ENCODE peak calls at places on chromosomes 12 and 14, in four cellular contexts. One of them, this sample, is unnamed.
A peak's percentile ranks its signal among the peaks of the same experiment; 100 is the strongest.

GRCh38 chr12:96482086-96482485 is 7.3 kb upstream of the CFAP54 start:
- DNase-seq in A549: no peak
- DNase-seq in lower lobe of right lung: no peak
- DNase-seq in mesenchymal stem cell: no peak
- DNase-seq in this sample: no peak

GRCh38 chr14:30015471-30015870 is 87.8 kb upstream of the PRKD1 start:
- DNase-seq in A549: no peak
- DNase-seq in lower lobe of right lung: no peak
- DNase-seq in mesenchymal stem cell: no peak
- DNase-seq in this sample: no peak

GRCh38 chr14:25041484-25041883 is 8.5 kb downstream of the STXBP6 start:
- DNase-seq in A549: no peak
- DNase-seq in lower lobe of right lung: no peak
- DNase-seq in mesenchymal stem cell: no peak
- DNase-seq in this sample: peak; percentile 95

GRCh38 chr12:105957058-105957457 is 181.7 kb downstream of the NUAK1 start:
- DNase-seq in A549: no peak
- DNase-seq in lower lobe of right lung: no peak
- DNase-seq in mesenchymal stem cell: no peak
- DNase-seq in this sample: no peak

GRCh38 chr14:64729386-64730060 is 25.3 kb downstream of the PLEKHG3 start:
- DNase-seq in A549: no peak
- DNase-seq in lower lobe of right lung: no peak
- DNase-seq in mesenchymal stem cell: no peak
- DNase-seq in this sample: no peak

GRCh38 chr14:20632831-20633771 is 8.4 kb downstream of the OR6S1 start:
- DNase-seq in A549: peak; percentile 96
- DNase-seq in lower lobe of right lung: no peak
- DNase-seq in mesenchymal stem cell: peak; percentile 87
- DNase-seq in this sample: peak; percentile 52

GRCh38 chr12:13784504-13784903 is 196.9 kb downstream of the GRIN2B start:
- DNase-seq in A549: no peak
- DNase-seq in lower lobe of right lung: no peak
- DNase-seq in mesenchymal stem cell: no peak
- DNase-seq in this sample: no peak

GRCh38 chr14:92408186-92408585 is 85.2 kb downstream of the SLC24A4 start:
- DNase-seq in A549: no peak
- DNase-seq in lower lobe of right lung: no peak
- DNase-seq in mesenchymal stem cell: peak; percentile 95
- DNase-seq in this sample: no peak

GRCh38 chr12:87136330-87136976 is 880.3 kb upstream of the MGAT4C start:
- DNase-seq in A549: peak; percentile 18
- DNase-seq in lower lobe of right lung: no peak
- DNase-seq in mesenchymal stem cell: peak; percentile 67
- DNase-seq in this sample: no peak

GRCh38 chr12:70754330-70754741 is 117.1 kb upstream of the PTPRB start:
- DNase-seq in A549: no peak
- DNase-seq in lower lobe of right lung: no peak
- DNase-seq in mesenchymal stem cell: no peak
- DNase-seq in this sample: peak; percentile 40

GRCh38 chr14:35818346-35819115 is 7.6 kb upstream of the BRMS1L start:
- DNase-seq in A549: peak; percentile 59
- DNase-seq in lower lobe of right lung: no peak
- DNase-seq in mesenchymal stem cell: peak; percentile 61
- DNase-seq in this sample: peak; percentile 53

GRCh38 chr12:41962171-41962572 is 182.5 kb downstream of the GXYLT1 start:
- DNase-seq in A549: no peak
- DNase-seq in lower lobe of right lung: no peak
- DNase-seq in mesenchymal stem cell: no peak
- DNase-seq in this sample: no peak

GRCh38 chr12:41950455-41950854 is 194.2 kb downstream of the GXYLT1 start:
- DNase-seq in A549: no peak
- DNase-seq in lower lobe of right lung: no peak
- DNase-seq in mesenchymal stem cell: no peak
- DNase-seq in this sample: no peak

GRCh38 chr12:41959271-41959670 is 185.4 kb downstream of the GXYLT1 start:
- DNase-seq in A549: no peak
- DNase-seq in lower lobe of right lung: no peak
- DNase-seq in mesenchymal stem cell: no peak
- DNase-seq in this sample: no peak

GRCh38 chr12:41956353-41956752 is 188.3 kb downstream of the GXYLT1 start:
- DNase-seq in A549: no peak
- DNase-seq in lower lobe of right lung: no peak
- DNase-seq in mesenchymal stem cell: no peak
- DNase-seq in this sample: no peak
- H3K4me3 ChIP-seq in A549: no peak overlapping the region
- H3K4me3 ChIP-seq in lower lobe of right lung: no peak overlapping the region
- H3K4me3 ChIP-seq in mesenchymal stem cell: no peak overlapping the region
- H3K4me3 ChIP-seq in this sample: no peak overlapping the region

DNA sequence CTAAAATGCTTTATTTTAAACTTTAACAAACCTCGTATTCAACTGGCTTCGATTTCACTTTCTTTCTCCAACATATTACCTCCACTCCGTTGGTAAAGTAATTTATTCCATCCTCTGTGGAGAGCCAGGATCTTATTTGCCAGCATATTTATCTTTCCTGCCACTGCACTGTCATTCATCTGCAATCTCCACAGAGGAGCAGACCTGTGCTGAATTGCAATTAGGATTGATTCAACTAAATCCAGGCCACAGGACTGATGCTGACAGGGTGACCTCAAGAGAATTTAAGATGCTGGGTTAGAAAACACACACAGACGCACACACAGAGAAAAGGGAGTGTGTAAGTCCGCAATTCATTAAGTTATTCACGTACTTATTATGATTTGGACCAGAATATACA is 283.9 kb upstream of the FOXG1 start:
- DNase-seq in A549: no peak
- DNase-seq in lower lobe of right lung: no peak
- DNase-seq in mesenchymal stem cell: no peak
- DNase-seq in this sample: no peak
- H3K9me3 ChIP-seq in A549: no peaks in the 10 kb centered on the region
- H3K9me3 ChIP-seq in lower lobe of right lung: no peaks in the 10 kb centered on the region
- H3K9me3 ChIP-seq in mesenchymal stem cell: no peaks in the 10 kb centered on the region
- H3K9me3 ChIP-seq in this sample: no peaks in the 10 kb centered on the region

GRCh38 chr12:47235258-47236040 is 155.7 kb upstream of the AMIGO2 start:
- DNase-seq in A549: no peak
- DNase-seq in lower lobe of right lung: no peak
- DNase-seq in mesenchymal stem cell: no peak
- DNase-seq in this sample: no peak
- H3K27ac ChIP-seq in A549: peak overlapping the region; percentile 76
- H3K27ac ChIP-seq in lower lobe of right lung: no peak overlapping the region
- H3K27ac ChIP-seq in mesenchymal stem cell: no peak overlapping the region
- H3K27ac ChIP-seq in this sample: no peak overlapping the region

GRCh38 chr12:124868252-124868965 is 4.7 kb upstream of the SCARB1 start:
- DNase-seq in A549: no peak
- DNase-seq in lower lobe of right lung: no peak
- DNase-seq in mesenchymal stem cell: no peak
- DNase-seq in this sample: no peak
- H3K4me3 ChIP-seq in A549: no peak overlapping the region
- H3K4me3 ChIP-seq in lower lobe of right lung: peak overlapping the region; percentile 28
- H3K4me3 ChIP-seq in mesenchymal stem cell: no peak overlapping the region
- H3K4me3 ChIP-seq in this sample: no peak overlapping the region

GRCh38 chr14:106455026-106455425 is 928.6 kb downstream of the TMEM121 start:
- DNase-seq in A549: no peak
- DNase-seq in lower lobe of right lung: no peak
- DNase-seq in mesenchymal stem cell: no peak
- DNase-seq in this sample: no peak
- H3K9me3 ChIP-seq in A549: no peaks in the 10 kb centered on the region
- H3K9me3 ChIP-seq in lower lobe of right lung: no peaks in the 10 kb centered on the region
- H3K9me3 ChIP-seq in mesenchymal stem cell: no peaks in the 10 kb centered on the region
- H3K9me3 ChIP-seq in this sample: no peaks in the 10 kb centered on the region

GRCh38 chr12:89673603-89674002 is 35.0 kb downstream of the ATP2B1 start:
- DNase-seq in A549: no peak
- DNase-seq in lower lobe of right lung: no peak
- DNase-seq in mesenchymal stem cell: no peak
- DNase-seq in this sample: no peak

GRCh38 chr12:89669197-89669596 is 39.4 kb downstream of the ATP2B1 start:
- DNase-seq in A549: no peak
- DNase-seq in lower lobe of right lung: no peak
- DNase-seq in mesenchymal stem cell: no peak
- DNase-seq in this sample: no peak

GRCh38 chr12:89672589-89672979 is 36.1 kb downstream of the ATP2B1 start:
- DNase-seq in A549: no peak
- DNase-seq in lower lobe of right lung: no peak
- DNase-seq in mesenchymal stem cell: no peak
- DNase-seq in this sample: no peak

GRCh38 chr12:89674326-89674942 is 34.2 kb downstream of the ATP2B1 start:
- DNase-seq in A549: no peak
- DNase-seq in lower lobe of right lung: no peak
- DNase-seq in mesenchymal stem cell: no peak
- DNase-seq in this sample: no peak

DNA sequence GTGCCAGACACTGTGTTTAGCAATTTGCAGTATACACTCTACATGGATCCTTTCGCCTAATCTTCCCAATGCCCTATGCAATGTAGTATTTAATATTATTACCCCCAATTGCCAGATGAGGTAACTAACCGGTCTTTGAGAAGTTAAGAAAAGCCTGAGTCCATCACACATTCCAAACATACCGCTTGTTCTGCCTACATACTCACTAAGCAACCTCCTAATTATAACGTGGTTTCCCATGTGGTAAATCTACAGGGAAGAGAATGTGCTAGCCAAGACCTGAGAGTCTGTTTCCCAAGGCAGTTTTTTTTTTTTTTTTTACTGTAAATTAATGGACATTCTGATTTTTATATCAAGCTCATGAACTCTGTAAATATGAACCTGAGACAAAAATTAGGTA is 37.2 kb downstream of the ATP2B1 start:
- DNase-seq in A549: no peak
- DNase-seq in lower lobe of right lung: no peak
- DNase-seq in mesenchymal stem cell: peak; percentile 40
- DNase-seq in this sample: no peak
- H3K27ac ChIP-seq in A549: no peak overlapping the region
- H3K27ac ChIP-seq in lower lobe of right lung: no peak overlapping the region
- H3K27ac ChIP-seq in mesenchymal stem cell: no peak overlapping the region
- H3K27ac ChIP-seq in this sample: no peak overlapping the region

GRCh38 chr14:103138483-103139370 is 15.5 kb downstream of the TNFAIP2 start:
- DNase-seq in A549: no peak
- DNase-seq in lower lobe of right lung: peak; percentile 53
- DNase-seq in mesenchymal stem cell: no peak
- DNase-seq in this sample: no peak
- H3K4me3 ChIP-seq in A549: no peak overlapping the region
- H3K4me3 ChIP-seq in lower lobe of right lung: peak overlapping the region; percentile 17
- H3K4me3 ChIP-seq in mesenchymal stem cell: no peak overlapping the region
- H3K4me3 ChIP-seq in this sample: no peak overlapping the region

GRCh38 chr12:34207858-34208257 is 185.6 kb downstream of the ALG10 start:
- DNase-seq in A549: no peak
- DNase-seq in lower lobe of right lung: no peak
- DNase-seq in mesenchymal stem cell: no peak
- DNase-seq in this sample: no peak
- H3K9me3 ChIP-seq in A549: no peaks in the 10 kb centered on the region
- H3K9me3 ChIP-seq in lower lobe of right lung: no peaks in the 10 kb centered on the region
- H3K9me3 ChIP-seq in mesenchymal stem cell: no peaks in the 10 kb centered on the region
- H3K9me3 ChIP-seq in this sample: no peaks in the 10 kb centered on the region

GRCh38 chr12:38711055-38711454 is 194.3 kb downstream of the CPNE8 start:
- DNase-seq in A549: no peak
- DNase-seq in lower lobe of right lung: no peak
- DNase-seq in mesenchymal stem cell: peak; percentile 3
- DNase-seq in this sample: no peak
- H3K27ac ChIP-seq in A549: no peak overlapping the region
- H3K27ac ChIP-seq in lower lobe of right lung: no peak overlapping the region
- H3K27ac ChIP-seq in mesenchymal stem cell: no peak overlapping the region
- H3K27ac ChIP-seq in this sample: no peak overlapping the region

This sample was measured in small intestine.